ENCODE peak calls at places on chromosomes 12 and 14, in five cellular contexts. T is neuronal stem cell, M is mesenchymal stem cell, A is H9, G is H1. Z is an unnamed sample.

GRCh38 chr12:128811806-128812205 is 12.0 kb downstream of the SLC15A4 start:
- DNase-seq in M (no peak), G (no peak), T (no peak), A (no peak), Z (no peak)

GRCh38 chr14:104227806-104228205 is 89.4 kb downstream of the KIF26A start:
- DNase-seq in G (no peak), T (no peak), A (no peak), M (no peak), Z (no peak)

GRCh38 chr12:132078190-132078589 is 65.9 kb downstream of the DDX51 start:
- DNase-seq in T (no peak), G (no peak), M (no peak), A (no peak), Z (no peak)

GRCh38 chr14:68787235-68787727 is 5.6 kb downstream of the ZFP36L1 start:
- DNase-seq in G (no peak), A (peak), M (no peak), T (no peak), Z (peak)

GRCh38 chr14:23829736-23830474 is 123.7 kb upstream of the DHRS4 start:
- DNase-seq in T (no peak), M (peak), A (no peak), G (no peak), Z (peak)

GRCh38 chr12:6334940-6335450 is 6.9 kb downstream of the TNFRSF1A start:
- DNase-seq in M (peak), A (no peak), G (no peak), T (no peak), Z (no peak)

GRCh38 chr12:38954119-38954746 is 48.8 kb upstream of the CPNE8 start:
- DNase-seq in A (no peak), G (no peak), M (no peak), T (no peak), Z (no peak)

GRCh38 chr12:55995366-55995765 is 1.7 kb upstream of the SUOX start:
- DNase-seq in M (no peak), G (no peak), A (no peak), T (no peak), Z (no peak)

GRCh38 chr12:94145231-94145979 is 3.0 kb upstream of the PLXNC1 start:
- DNase-seq in M (peak), T (no peak), A (no peak), G (no peak), Z (peak)

GRCh38 chr12:114405199-114405448 is 820 bp downstream of the TBX5 start:
- DNase-seq in M (no peak), T (no peak), G (no peak), A (no peak), Z (no peak)

GRCh38 chr12:132244724-132245295 is 84.6 kb downstream of the GALNT9 start:
- DNase-seq in T (no peak), A (no peak), G (no peak), M (no peak), Z (peak)

GRCh38 chr12:100661300-100661951 is 87.9 kb downstream of the GAS2L3 start:
- DNase-seq in G (no peak), T (no peak), M (peak), A (peak), Z (peak)

GRCh38 chr12:64104376-64104775 is 117.7 kb downstream of the KICS2 start:
- DNase-seq in G (no peak), A (no peak), T (no peak), M (peak), Z (peak)

GRCh38 chr12:73421832-73422231 is 1115.8 kb upstream of the ATXN7L3B start:
- DNase-seq in A (no peak), G (no peak), T (no peak), M (peak), Z (no peak)

GRCh38 chr14:54568821-54569591 is 2.1 kb downstream of the SAMD4A start:
- DNase-seq in A (no peak), M (peak), T (no peak), G (no peak), Z (no peak)

GRCh38 chr12:62014330-62014729 is 245.9 kb upstream of the USP15 start:
- DNase-seq in M (no peak), T (no peak), G (no peak), A (no peak), Z (no peak)

GRCh38 chr12:24352363-24352762 is 402.9 kb upstream of the SOX5 start:
- DNase-seq in T (no peak), M (no peak), G (no peak), A (no peak), Z (no peak)

GRCh38 chr14:44657688-44658388 is 150.8 kb upstream of the FSCB start:
- DNase-seq in M (peak), G (no peak), T (peak), A (no peak), Z (no peak)

GRCh38 chr12:95218164-95218851 is 701 bp downstream of the VEZT start:
- DNase-seq in A (no peak), G (no peak), M (peak), T (peak), Z (peak)

GRCh38 chr14:79822034-79822433 is 389.3 kb downstream of the DIO2 start:
- DNase-seq in A (no peak), M (no peak), G (no peak), T (no peak), Z (no peak)

GRCh38 chr12:91687052-91688017 is 458.3 kb downstream of the BTG1 start:
- DNase-seq in M (no peak), T (no peak), A (no peak), G (no peak), Z (peak)

GRCh38 chr14:67962215-67962644 is 142.7 kb downstream of the RAD51B start:
- DNase-seq in A (no peak), M (no peak), G (no peak), T (no peak), Z (no peak)

GRCh38 chr12:112008918-112009317 is 4.0 kb downstream of the TMEM116 start:
- DNase-seq in M (no peak), G (no peak), T (no peak), A (no peak), Z (no peak)

GRCh38 chr14:83828406-83828805 is 1701.5 kb upstream of the FLRT2 start:
- DNase-seq in A (no peak), M (no peak), T (no peak), G (no peak), Z (no peak)

GRCh38 chr12:13211859-13212664 is 15.5 kb downstream of the EMP1 start:
- DNase-seq in A (peak), G (no peak), T (peak), M (peak), Z (peak)
- H2BK12ac ChIP-seq in A (no peak), G (no peak), T (no peak), M (no peak), Z (peak)

DNA sequence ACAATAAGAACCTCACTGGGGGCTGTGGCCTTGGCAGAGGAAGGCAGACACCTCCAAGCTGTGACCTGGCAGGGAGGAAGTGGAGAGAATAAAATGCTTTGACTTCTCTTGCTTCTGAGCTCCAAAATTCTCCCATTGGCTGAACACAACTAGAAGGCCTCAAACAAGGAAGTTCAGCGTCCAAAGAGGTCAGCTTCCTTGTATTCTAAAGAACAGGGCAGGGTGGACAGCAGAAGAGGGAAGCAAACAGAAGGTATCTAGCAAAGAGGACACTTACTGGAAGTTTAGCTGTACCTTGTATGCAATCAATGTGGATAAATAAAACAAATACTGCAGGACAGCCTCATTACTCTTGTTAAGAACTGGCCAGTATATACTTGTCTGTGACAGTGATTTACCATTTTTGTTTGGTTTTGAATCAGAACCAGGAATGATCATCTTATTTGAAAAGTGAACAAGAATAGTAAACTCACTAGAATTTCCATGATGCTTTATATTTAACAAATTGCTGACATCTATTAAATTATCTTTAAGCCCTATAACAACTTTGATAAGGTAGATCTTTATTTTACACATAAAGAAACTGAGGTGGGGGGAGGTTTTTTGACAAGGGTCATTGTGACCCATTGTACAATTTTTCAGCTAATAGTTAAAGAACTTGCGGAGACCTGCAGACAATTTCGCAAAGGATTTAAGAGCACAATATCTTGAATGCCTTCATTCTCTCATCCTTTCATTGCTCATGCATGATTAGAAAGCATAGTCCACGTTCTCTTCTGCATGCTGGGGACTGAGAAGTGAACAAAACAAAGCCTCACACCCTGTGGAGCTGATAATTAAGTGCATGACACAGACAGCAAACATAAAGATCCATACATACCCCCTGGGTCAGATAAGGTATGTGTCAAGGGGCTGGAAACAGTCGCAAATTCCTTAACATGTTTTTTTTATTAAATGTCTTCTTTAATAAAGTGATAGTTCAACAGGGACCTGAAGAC is 1448.0 kb downstream of the AACS start:
- DNase-seq in T (no peak), G (no peak), M (no peak), A (no peak), Z (no peak)
- H2BK12ac ChIP-seq in T (no peak), G (no peak), M (no peak), A (no peak), Z (no peak)

GRCh38 chr12:107805488-107806180 is 31.1 kb downstream of the ASCL4 start:
- DNase-seq in T (no peak), M (no peak), A (no peak), G (no peak), Z (no peak)
- H2BK12ac ChIP-seq in T (no peak), M (no peak), A (no peak), G (no peak), Z (no peak)

DNA sequence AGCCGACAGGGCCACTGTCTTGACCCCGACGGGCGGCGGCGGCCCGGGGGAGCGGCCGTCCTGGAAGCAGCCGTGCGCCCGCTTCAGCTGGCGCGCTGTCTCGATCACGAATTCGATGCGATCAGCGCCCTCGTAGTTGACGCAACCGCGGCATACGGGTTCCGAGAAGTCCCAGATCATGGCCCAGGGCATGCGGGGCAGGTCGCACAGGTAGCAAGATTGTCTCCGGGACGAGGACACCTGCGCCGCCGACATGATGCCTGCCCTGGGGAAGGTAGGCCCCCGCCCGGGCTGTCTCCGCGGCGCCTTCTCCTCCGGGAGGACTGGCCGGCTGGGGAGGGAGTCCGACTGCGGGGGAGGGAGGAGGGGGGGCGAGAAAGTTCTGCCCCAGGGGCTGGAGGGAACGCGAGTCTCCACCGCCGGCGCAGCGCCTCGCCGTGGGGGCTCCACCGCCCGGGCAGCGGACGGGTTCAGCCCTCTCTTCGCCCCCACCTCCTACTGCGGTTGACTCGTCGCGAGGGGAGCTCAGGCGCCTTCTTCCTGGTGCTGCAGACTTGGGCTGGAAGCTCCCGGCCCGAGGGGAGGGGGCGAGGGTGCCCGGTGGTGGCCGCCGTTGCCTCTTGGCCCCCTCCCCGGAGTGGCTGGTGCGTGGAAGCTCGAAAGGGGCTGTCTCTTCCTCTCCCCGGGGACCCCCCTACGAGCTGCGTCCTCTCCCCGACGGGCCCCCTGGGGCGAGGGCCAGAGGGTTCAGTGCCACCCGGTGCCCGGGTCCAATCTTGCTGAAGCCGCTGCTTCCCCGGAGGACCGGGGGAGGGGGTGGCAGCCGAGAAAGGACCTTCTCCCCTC is 747 bp downstream of the IRF2BPL start:
- DNase-seq in G (no peak), M (peak), A (peak), T (peak), Z (peak)
- H2BK12ac ChIP-seq in G (peak), M (peak), A (peak), T (peak), Z (peak)

DNA sequence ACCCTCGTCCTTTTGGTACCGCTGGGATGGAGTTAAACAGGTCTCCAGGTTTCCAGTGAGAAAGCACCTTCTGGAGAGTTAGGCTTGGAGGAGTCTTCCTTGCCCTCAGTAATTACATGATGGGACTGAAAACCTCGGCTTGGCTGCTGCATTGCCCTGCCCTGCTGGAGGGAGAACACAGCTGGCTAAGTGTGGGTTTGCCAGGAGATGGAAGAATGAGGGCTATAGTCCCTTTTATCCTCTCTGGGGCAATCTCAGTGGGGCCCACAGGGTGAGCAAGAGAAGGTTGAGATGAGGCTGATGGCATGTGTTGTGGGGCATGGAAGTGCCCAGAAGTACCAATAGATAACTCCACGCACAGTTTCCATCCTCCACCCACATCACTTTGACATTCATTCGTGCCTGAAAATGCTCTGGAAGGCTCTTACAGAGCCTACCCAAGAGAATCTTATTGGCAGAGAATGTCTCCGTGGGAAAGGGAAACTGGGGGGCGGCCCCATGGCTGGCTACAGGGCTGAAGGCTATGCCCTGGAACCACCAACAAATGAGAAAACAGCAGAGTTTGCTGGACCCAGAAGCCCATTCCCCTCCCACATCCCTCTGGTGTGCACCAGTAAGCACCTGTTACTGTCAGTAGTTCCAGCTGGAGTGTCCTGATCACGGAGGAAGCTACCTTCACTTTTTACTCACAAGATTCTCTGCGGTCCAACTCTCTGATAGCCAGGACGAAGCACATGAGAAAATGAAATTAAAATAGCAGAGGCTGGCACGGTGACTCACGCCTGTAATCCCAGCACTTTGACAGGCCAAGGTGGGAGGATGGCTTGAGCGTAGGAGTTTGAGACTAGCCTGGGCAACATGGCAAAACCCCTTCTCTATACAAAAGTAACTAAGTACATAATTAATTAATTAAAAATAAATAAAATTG is 22.9 kb upstream of the MEG3 start:
- DNase-seq in G (no peak), M (no peak), A (no peak), T (no peak), Z (no peak)
- H2BK12ac ChIP-seq in G (no peak), M (peak), A (no peak), T (no peak), Z (no peak)

GRCh38 chr12:46803517-46803916 is 22.3 kb downstream of the SLC38A4 start:
- DNase-seq in A (no peak), G (no peak), M (no peak), T (no peak), Z (no peak)
- H2BK12ac ChIP-seq in A (no peak), G (no peak), M (no peak), T (no peak), Z (no peak)

Z was measured in trophoblast cell.